ENCODE peak calls at places on chromosomes 13 and 19, in seven cellular contexts. C, D, I, F, U, B and J are unnamed samples.

GRCh38 chr13:37811441-37811840 is 58.1 kb downstream of the TRPC4 start:
- DNase-seq in C (no peak), D (no peak), I (no peak), F (no peak), U (no peak), B (no peak), J (no peak)

GRCh38 chr13:110610955-110611595 is 4.3 kb upstream of the NAXD start:
- DNase-seq in C (no peak), D (no peak), I (peak; percentile 56), F (no peak), U (peak; percentile 16), B (peak; percentile 23), J (no peak)

GRCh38 chr19:18441804-18442788 is 4.2 kb upstream of the ISYNA1 start:
- DNase-seq in C (no peak), D (peak; percentile 56), I (no peak), F (peak; percentile 24), U (no peak), B (no peak), J (no peak)

GRCh38 chr13:82344867-82345266 is 1537.4 kb downstream of the SLITRK1 start:
- DNase-seq in C (no peak), D (no peak), I (no peak), F (no peak), U (no peak), B (no peak), J (no peak)

GRCh38 chr13:68588623-68589022 is 1358.5 kb upstream of the PCDH9 start:
- DNase-seq in C (no peak), D (no peak), I (no peak), F (no peak), U (no peak), B (no peak), J (no peak)

GRCh38 chr13:98691360-98691759 is 61.1 kb downstream of the SLC15A1 start:
- DNase-seq in C (no peak), D (no peak), I (no peak), F (no peak), U (no peak), B (no peak), J (no peak)

GRCh38 chr19:56133858-56134654 is 7.0 kb upstream of the ZNF444 start:
- DNase-seq in C (no peak), D (no peak), I (no peak), F (no peak), U (no peak), B (peak; percentile 36), J (no peak)

GRCh38 chr13:34155931-34156607 is 338.1 kb downstream of the RFC3 start:
- DNase-seq in C (no peak), D (no peak), I (peak; percentile 60), F (no peak), U (no peak), B (peak; percentile 88), J (no peak)

GRCh38 chr19:17332677-17333581 is 1.7 kb downstream of the ANO8 start:
- DNase-seq in C (no peak), D (no peak), I (peak; percentile 51), F (peak; percentile 94), U (peak; percentile 92), B (peak; percentile 76), J (peak; percentile 78)

GRCh38 chr19:41425174-41426115 is 1.7 kb downstream of the B3GNT8 start:
- DNase-seq in C (no peak), D (no peak), I (peak; percentile 40), F (no peak), U (no peak), B (no peak), J (no peak)
- H3K4me3 ChIP-seq in C (no peak overlapping the region), D (no peak overlapping the region), I (peak overlapping the region; percentile 78), F (no peak overlapping the region), U (no peak overlapping the region), B (no peak overlapping the region), J (no peak overlapping the region)

DNA sequence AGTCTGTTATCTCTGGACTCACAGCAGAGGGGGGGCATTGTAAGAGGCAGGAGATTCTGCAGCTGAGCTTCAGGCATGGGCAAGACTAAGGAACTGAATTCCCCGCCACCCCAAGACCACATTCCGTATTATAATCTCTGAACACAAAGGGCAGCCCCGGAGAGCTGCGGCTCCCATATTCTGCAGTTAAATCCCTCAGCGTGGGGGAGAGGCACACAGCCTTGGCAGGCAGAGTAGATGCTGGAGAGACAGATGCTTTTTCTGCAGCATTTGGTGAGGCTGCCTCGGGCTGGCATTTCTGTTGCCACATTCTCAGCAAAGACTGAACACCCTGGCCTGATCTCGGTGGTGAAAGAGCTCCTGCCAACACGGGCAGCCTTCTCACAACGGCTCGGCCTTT is 12.9 kb downstream of the CHAF1A start:
- DNase-seq in C (no peak), D (no peak), I (peak; percentile 18), F (peak; percentile 57), U (peak; percentile 78), B (no peak), J (no peak)
- H3K4me3 ChIP-seq in C (no peak overlapping the region), D (no peak overlapping the region), I (no peak overlapping the region), F (no peak overlapping the region), U (no peak overlapping the region), B (no peak overlapping the region), J (no peak overlapping the region)

GRCh38 chr13:21142766-21143165 is 33.6 kb downstream of the SKA3 start:
- DNase-seq in C (no peak), D (no peak), I (no peak), F (no peak), U (no peak), B (no peak), J (no peak)
- H3K4me3 ChIP-seq in C (no peak overlapping the region), D (no peak overlapping the region), I (no peak overlapping the region), F (peak overlapping the region; percentile 34), U (no peak overlapping the region), B (peak overlapping the region; percentile 35), J (no peak overlapping the region)

GRCh38 chr19:4284974-4285373 is 5.9 kb downstream of the SHD start:
- DNase-seq in C (no peak), D (no peak), I (no peak), F (no peak), U (no peak), B (no peak), J (no peak)
- H3K4me3 ChIP-seq in C (no peak overlapping the region), D (no peak overlapping the region), I (peak overlapping the region; percentile 57), F (no peak overlapping the region), U (no peak overlapping the region), B (no peak overlapping the region), J (no peak overlapping the region)

GRCh38 chr13:94329754-94330551 is 149.5 kb downstream of the DCT start:
- DNase-seq in C (peak; percentile 17), D (no peak), I (no peak), F (no peak), U (no peak), B (peak; percentile 87), J (no peak)

GRCh38 chr13:94328336-94329041 is 151.0 kb downstream of the DCT start:
- DNase-seq in C (no peak), D (no peak), I (no peak), F (no peak), U (no peak), B (no peak), J (no peak)

GRCh38 chr13:94330552-94331071 is 148.9 kb downstream of the DCT start:
- DNase-seq in C (no peak), D (peak; percentile 69), I (no peak), F (no peak), U (no peak), B (no peak), J (peak; percentile 83)

GRCh38 chr13:94327318-94327717 is 152.2 kb downstream of the DCT start:
- DNase-seq in C (no peak), D (no peak), I (no peak), F (peak; percentile 30), U (no peak), B (no peak), J (peak; percentile 86)

GRCh38 chr13:94329277-94329676 is 150.2 kb downstream of the DCT start:
- DNase-seq in C (no peak), D (no peak), I (no peak), F (no peak), U (no peak), B (no peak), J (no peak)
- H3K4me3 ChIP-seq in C (no peak overlapping the region), D (no peak overlapping the region), I (no peak overlapping the region), F (no peak overlapping the region), U (no peak overlapping the region), B (no peak overlapping the region), J (no peak overlapping the region)

GRCh38 chr19:29876414-29876813 is 64.6 kb downstream of the CCNE1 start:
- DNase-seq in C (no peak), D (no peak), I (no peak), F (no peak), U (no peak), B (no peak), J (no peak)

GRCh38 chr19:29881386-29881785 is 60.7 kb upstream of the URI1 start:
- DNase-seq in C (no peak), D (no peak), I (no peak), F (no peak), U (no peak), B (peak; percentile 34), J (no peak)

GRCh38 chr19:29879655-29879974 is 62.4 kb upstream of the URI1 start:
- DNase-seq in C (no peak), D (no peak), I (no peak), F (no peak), U (no peak), B (no peak), J (no peak)

GRCh38 chr19:29880498-29881081 is 61.4 kb upstream of the URI1 start:
- DNase-seq in C (no peak), D (no peak), I (no peak), F (no peak), U (no peak), B (no peak), J (no peak)

GRCh38 chr19:29878973-29879654 is 62.9 kb upstream of the URI1 start:
- DNase-seq in C (no peak), D (no peak), I (no peak), F (peak; percentile 50), U (peak; percentile 82), B (peak; percentile 59), J (peak; percentile 66)
- H3K4me3 ChIP-seq in C (no peak overlapping the region), D (no peak overlapping the region), I (no peak overlapping the region), F (no peak overlapping the region), U (no peak overlapping the region), B (no peak overlapping the region), J (no peak overlapping the region)